ENCODE peak calls at places on chromosomes 4 and X, in seven cellular contexts. P is CD4-positive, CD25-positive, alpha-beta regulatory T cell; H is CD8-positive, alpha-beta T cell; R is heart left ventricle; J is Karpas-422; G is brain microvascular endothelial cell; D is HCT116. L is an unnamed sample. For H3K36me3, the result is how much of the 10 kb centered on the place peaks cover.

GRCh38 chrX:100976211-100976610 is 6.7 kb downstream of the ARL13A start:
- DNase-seq in P (no peak), H (no peak), R (no peak), J (no peak), G (no peak), D (no peak), L (no peak)

GRCh38 chrX:150548684-150549083 is 19.7 kb upstream of the MTM1 start:
- DNase-seq in P (peak), H (no peak), R (no peak), J (no peak), G (peak), D (no peak), L (no peak)

GRCh38 chrX:73525928-73526690 is 36.9 kb upstream of the CHIC1 start:
- DNase-seq in P (no peak), H (no peak), R (no peak), J (no peak), G (no peak), D (no peak), L (no peak)

GRCh38 chrX:40877869-40878268 is 142.5 kb upstream of the MED14 start:
- DNase-seq in P (peak), H (no peak), R (no peak), J (peak), G (no peak), D (peak), L (no peak)

GRCh38 chr4:101818362-101818761 is 27.8 kb downstream of the BANK1 start:
- DNase-seq in P (no peak), H (no peak), R (no peak), J (no peak), G (peak), D (no peak), L (no peak)

GRCh38 chr4:79284893-79285292 is 41.0 kb downstream of the NAA11 start:
- DNase-seq in P (no peak), H (no peak), R (no peak), J (no peak), G (no peak), D (no peak), L (no peak)

GRCh38 chr4:106266201-106266600 is 49.8 kb downstream of the TBCK start:
- DNase-seq in P (peak), H (no peak), R (no peak), J (peak), G (peak), D (peak), L (no peak)

GRCh38 chr4:176927664-176928063 is 134.9 kb upstream of the VEGFC start:
- DNase-seq in P (no peak), H (no peak), R (no peak), J (no peak), G (peak), D (no peak), L (no peak)

GRCh38 chr4:80448056-80448455 is 112.5 kb downstream of the CFAP299 start:
- DNase-seq in P (no peak), H (no peak), R (no peak), J (no peak), G (no peak), D (no peak), L (no peak)

GRCh38 chrX:132614297-132614696 is 125.5 kb upstream of the MBNL3 start:
- DNase-seq in P (no peak), H (no peak), R (no peak), J (peak), G (no peak), D (no peak), L (peak)

GRCh38 chr4:90317785-90318184 is 190.6 kb downstream of the CCSER1 start:
- DNase-seq in P (no peak), H (no peak), R (no peak), J (no peak), G (peak), D (peak), L (no peak)

GRCh38 chr4:139740121-139740520 is 74.5 kb downstream of the MGST2 start:
- DNase-seq in P (no peak), H (no peak), R (peak), J (no peak), G (no peak), D (no peak), L (no peak)

GRCh38 chr4:47160095-47160494 is 128.7 kb downstream of the GABRB1 start:
- DNase-seq in P (no peak), H (no peak), R (no peak), J (no peak), G (no peak), D (no peak), L (no peak)

GRCh38 chr4:110104661-110105060 is 93.8 kb downstream of the ELOVL6 start:
- DNase-seq in P (no peak), H (no peak), R (no peak), J (no peak), G (no peak), D (no peak), L (no peak)

GRCh38 chr4:99473131-99473530 is 37.7 kb upstream of the C4orf17 start:
- DNase-seq in P (no peak), H (no peak), R (no peak), J (no peak), G (no peak), D (no peak), L (no peak)

GRCh38 chrX:137194164-137194563 is 160.4 kb upstream of the GPR101 start:
- DNase-seq in P (peak), H (no peak), R (no peak), J (peak), G (peak), D (peak), L (peak)

GRCh38 chrX:153871451-153871850 is 14.5 kb downstream of the L1CAM start:
- DNase-seq in P (no peak), H (no peak), R (no peak), J (no peak), G (no peak), D (no peak), L (no peak)

GRCh38 chrX:22389544-22390243 is 117.0 kb downstream of the CBLL2 start:
- DNase-seq in P (no peak), H (no peak), R (no peak), J (no peak), G (peak), D (no peak), L (no peak)

GRCh38 chrX:55008571-55009358 is 8.6 kb downstream of the APEX2 start:
- DNase-seq in P (no peak), H (no peak), R (no peak), J (no peak), G (no peak), D (peak), L (no peak)

GRCh38 chrX:15524417-15524816 is 23.8 kb downstream of the BMX start:
- DNase-seq in P (no peak), H (no peak), R (no peak), J (no peak), G (peak), D (no peak), L (no peak)

GRCh38 chr4:140989944-140990343 is 143.3 kb downstream of the RNF150 start:
- DNase-seq in P (no peak), H (no peak), R (no peak), J (no peak), G (no peak), D (no peak), L (no peak)

GRCh38 chr4:124415206-124415605 is 297.3 kb downstream of the ANKRD50 start:
- DNase-seq in P (no peak), H (no peak), R (no peak), J (no peak), G (peak), D (no peak), L (no peak)

GRCh38 chrX:20527458-20528099 is 260.9 kb upstream of the RPS6KA3 start:
- DNase-seq in P (peak), H (no peak), R (peak), J (peak), G (no peak), D (no peak), L (no peak)

GRCh38 chr4:73446336-73446938 is 10.4 kb downstream of the AFP start:
- DNase-seq in P (peak), H (no peak), R (no peak), J (peak), G (peak), D (peak), L (peak)

GRCh38 chr4:85430697-85431096 is 44.3 kb upstream of the ARHGAP24 start:
- DNase-seq in P (no peak), H (no peak), R (no peak), J (no peak), G (no peak), D (no peak), L (no peak)

GRCh38 chrX:118562574-118563164 is 67.1 kb downstream of the DOCK11 start:
- DNase-seq in P (no peak), H (no peak), R (no peak), J (peak), G (peak), D (no peak), L (no peak)

GRCh38 chr4:81470456-81471327 is 1.0 kb downstream of the RASGEF1B start:
- DNase-seq in P (peak), H (peak), R (peak), J (no peak), G (peak), D (no peak), L (peak)

GRCh38 chr4:117064297-117064696 is 21.1 kb downstream of the TRAM1L1 start:
- DNase-seq in P (no peak), H (no peak), R (no peak), J (no peak), G (peak), D (no peak), L (no peak)

DNA sequence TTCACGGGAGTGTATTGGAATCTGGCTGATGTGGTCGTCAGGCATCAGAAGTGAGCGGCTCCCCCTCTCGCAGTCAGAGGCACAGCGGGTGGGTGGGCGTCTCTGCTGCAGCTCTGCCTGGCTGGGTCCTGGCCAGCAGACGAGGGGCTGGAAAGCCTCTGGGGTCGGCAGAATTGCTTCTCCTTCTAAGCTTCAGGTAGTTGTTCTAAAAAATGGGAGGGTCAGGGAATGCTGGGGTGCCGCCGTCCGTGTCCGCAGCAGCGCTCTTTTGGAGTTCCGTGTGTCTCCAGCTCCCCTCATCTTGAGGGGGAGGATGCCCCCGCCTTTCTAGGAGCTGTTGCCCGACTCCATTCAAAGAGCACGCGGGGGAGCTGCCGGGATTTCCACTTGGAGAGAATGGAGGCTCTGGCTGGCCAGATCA is 70.2 kb upstream of the HGFAC start:
- DNase-seq in P (no peak), H (no peak), R (peak), J (no peak), G (no peak), D (no peak), L (no peak)
- H3K4me3 ChIP-seq in P (no peak), H (no peak), R (no peak), J (no peak), G (no peak), D (no peak), L (no peak)

DNA sequence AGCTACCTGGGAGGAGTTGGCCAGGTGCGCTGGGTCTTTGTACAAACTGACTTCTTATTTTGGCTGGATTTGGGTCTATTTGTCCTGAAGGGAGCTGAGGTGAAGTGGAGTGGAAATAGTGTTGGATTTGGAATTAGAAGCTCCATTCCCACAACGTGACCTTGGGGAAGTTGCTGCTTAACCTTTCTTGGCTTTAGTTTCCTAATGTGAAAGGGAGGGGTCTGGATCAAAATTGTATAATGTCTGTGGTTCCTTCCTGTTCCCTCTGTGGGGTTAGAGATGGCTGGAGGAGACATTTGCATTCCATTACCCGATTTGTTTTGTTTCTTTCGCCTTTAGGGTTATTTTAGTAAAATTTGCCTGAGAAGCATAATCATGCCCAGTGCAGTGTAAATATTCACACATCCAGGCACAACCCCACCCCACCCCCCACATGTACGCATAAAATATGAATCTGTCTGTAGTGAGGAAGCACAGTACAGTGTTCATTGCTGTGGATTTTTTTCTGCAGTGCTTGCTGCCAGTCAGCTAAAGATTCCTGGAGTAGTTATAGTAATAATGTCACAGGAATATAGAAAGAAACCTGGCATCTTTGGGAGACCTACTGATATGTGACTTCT is 21.5 kb downstream of the JADE1 start:
- DNase-seq in P (no peak), H (no peak), R (no peak), J (no peak), G (no peak), D (no peak), L (no peak)
- H3K36me3 ChIP-seq in P (half or more), H (under half), R (under half), J (under half), G (under half), D (under half), L (half or more)

DNA sequence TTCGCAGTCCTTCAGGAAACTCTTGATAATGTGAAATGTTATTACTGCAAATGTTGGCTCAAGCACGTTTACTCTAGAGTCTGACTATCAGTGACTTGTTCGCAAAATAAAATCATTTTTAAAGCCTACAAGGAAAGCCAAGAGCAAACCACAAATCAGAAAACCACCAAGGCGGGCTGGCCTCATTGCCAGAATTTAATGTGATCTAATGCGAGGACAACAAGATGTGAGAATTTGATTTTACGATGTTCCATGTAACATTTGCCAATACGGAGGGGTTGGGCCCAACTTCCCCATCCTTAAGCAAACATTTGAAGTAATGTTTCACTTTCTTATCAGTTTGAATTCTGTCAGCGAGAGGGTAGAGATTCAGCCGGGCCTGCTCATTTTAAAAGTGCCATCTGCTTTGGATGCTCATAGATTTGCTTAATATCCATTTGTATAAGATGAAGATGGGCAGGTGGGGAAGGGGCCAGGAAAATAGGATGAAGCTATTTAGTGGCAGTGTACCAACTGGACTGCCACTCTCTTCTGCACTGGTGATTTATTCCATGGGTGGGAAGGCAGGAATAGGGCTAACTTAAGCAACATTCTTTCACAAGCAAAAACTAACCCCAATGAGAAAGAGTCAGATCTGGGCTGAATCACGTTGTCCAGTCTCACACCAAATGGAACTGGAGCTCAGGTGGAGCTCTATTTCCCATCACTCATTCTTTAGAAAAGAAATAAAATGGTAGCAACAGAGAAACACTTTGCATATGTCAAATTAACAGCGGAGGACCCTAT is 225.3 kb downstream of the ANAPC10 start:
- DNase-seq in P (no peak), H (no peak), R (no peak), J (no peak), G (no peak), D (no peak), L (no peak)
- H3K4me3 ChIP-seq in P (no peak), H (no peak), R (no peak), J (no peak), G (no peak), D (no peak), L (no peak)

DNA sequence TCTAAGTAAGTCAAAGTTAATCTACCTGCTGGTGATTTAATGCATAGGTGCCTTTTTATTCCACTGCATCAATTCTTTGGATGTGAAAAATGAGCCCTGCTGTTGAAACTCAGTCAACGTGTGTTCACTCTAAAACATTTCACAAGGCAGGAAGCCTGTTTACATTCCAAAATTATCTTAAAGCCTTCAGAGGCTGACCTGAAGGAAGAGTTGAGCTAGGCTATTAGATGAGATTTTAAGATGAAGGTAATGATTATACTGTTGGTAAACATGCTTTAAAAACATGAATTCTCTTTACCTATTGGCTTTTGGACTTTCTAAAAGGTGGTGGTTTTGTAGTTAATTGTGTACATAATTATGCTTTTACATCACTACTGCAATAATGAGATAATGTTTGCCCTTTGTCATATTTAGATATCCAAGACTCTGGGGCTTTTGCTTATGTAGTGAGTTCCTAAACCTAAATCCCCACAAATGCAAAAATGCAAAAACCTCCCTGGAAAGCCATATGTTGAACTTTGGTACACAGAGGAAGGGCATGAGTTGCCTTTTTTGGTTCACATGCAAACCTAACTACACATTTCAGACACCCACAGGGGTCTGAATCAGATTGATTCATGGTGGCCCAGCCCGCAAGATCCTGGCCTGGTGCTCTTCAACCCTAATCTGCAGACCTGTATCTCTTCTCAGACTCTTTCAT is 92.3 kb downstream of the KLHL8 start:
- DNase-seq in P (no peak), H (no peak), R (no peak), J (no peak), G (no peak), D (no peak), L (no peak)
- H3K36me3 ChIP-seq in P (half or more), H (under half), R (half or more), J (under half), G (under half), D (under half), L (half or more)

DNA sequence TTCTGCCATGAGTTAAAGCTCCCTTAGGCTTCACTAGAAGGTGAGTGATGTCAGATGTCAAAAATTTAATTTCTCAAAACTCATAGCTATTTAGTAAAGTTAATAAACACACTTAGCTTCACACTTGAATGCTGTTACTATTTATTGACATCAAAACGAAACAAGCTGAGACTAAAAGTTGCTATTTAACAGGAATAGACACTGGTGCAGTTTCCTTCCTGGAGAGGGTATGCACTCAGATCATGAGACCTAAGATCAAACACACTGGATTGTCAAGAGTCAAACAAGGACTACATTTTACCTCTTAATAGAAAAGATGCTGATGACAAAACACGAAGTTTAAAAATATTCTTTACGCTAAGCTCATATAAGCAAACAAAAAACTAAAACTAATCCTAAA is 18.9 kb downstream of the UPF3B start:
- DNase-seq in P (no peak), H (no peak), R (no peak), J (no peak), G (no peak), D (no peak), L (no peak)
- H3K4me3 ChIP-seq in P (no peak), H (no peak), R (no peak), J (no peak), G (no peak), D (no peak), L (no peak)

GRCh38 chr4:38684271-38684670 is 20.3 kb downstream of the KLF3 start:
- DNase-seq in P (peak), H (no peak), R (no peak), J (no peak), G (no peak), D (no peak), L (no peak)

GRCh38 chr4:38687571-38688011 is 23.6 kb downstream of the KLF3 start:
- DNase-seq in P (peak), H (no peak), R (no peak), J (no peak), G (peak), D (no peak), L (no peak)

GRCh38 chr4:38684951-38685350 is 21.0 kb downstream of the KLF3 start:
- DNase-seq in P (no peak), H (no peak), R (no peak), J (no peak), G (no peak), D (no peak), L (no peak)

GRCh38 chr4:38688676-38689355 is 24.8 kb downstream of the KLF3 start:
- DNase-seq in P (no peak), H (no peak), R (peak), J (no peak), G (peak), D (no peak), L (no peak)

DNA sequence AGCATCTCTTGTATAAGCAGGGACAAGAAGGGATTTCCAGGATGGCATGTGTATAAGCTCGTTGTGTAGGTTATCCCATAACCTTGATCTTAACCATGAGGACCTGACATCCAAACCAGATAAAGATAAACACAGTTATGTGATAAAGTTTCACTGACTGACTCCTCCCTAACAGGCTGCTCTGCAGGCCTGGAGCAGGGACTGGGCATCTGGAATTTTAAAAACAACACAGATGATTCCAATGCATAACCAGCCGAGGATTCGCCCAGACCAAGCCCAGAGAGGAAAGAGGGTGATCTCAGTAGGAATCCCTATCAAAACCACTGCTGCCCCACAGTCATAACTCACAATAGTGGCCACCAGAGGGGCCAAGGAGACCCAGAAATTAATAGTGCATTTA is 22.7 kb downstream of the KLF3 start:
- DNase-seq in P (no peak), H (no peak), R (no peak), J (no peak), G (no peak), D (no peak), L (no peak)
- H3K36me3 ChIP-seq in P (half or more), H (under half), R (half or more), J (under half), G (under half), D (under half), L (half or more)

DNA sequence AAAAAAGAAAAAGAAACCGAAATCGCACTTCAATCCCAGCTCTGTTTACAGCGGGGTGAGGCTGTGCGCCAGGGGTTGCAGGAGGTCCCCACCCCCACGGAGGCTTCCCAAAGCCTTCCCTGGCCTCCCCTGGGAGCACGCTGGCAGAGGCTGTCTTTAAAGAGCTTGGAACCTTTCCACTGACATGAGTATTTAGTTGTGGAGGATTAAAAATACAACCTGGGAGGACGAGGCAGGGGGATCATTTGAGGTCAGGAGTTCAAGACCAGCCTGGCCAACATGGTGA is 69.1 kb downstream of the PPP2R2C start:
- DNase-seq in P (no peak), H (no peak), R (no peak), J (no peak), G (no peak), D (no peak), L (peak)
- H3K4me3 ChIP-seq in P (no peak), H (no peak), R (no peak), J (no peak), G (no peak), D (no peak), L (no peak)

L was measured in WERI-Rb-1.